ENCODE peak calls at places on chromosome 16, in four cellular contexts. G, A, J and R are unnamed samples.

GRCh38 chr16:62903961-62904502 is 867.8 kb upstream of the CDH8 start:
- DNase-seq in G (no peak), A (no peak), J (no peak), R (no peak)

GRCh38 chr16:9047689-9048301 is 43.6 kb upstream of the HAPSTR1 start:
- DNase-seq in G (peak), A (peak), J (peak), R (peak)

GRCh38 chr16:70747703-70748631 is 53.0 kb downstream of the VAC14 start:
- DNase-seq in G (no peak), A (no peak), J (peak), R (no peak)

GRCh38 chr16:85659805-85660511 is 28.8 kb downstream of the GINS2 start:
- DNase-seq in G (peak), A (peak), J (peak), R (peak)

GRCh38 chr16:51657844-51658243 is 506.8 kb upstream of the SALL1 start:
- DNase-seq in G (no peak), A (no peak), J (no peak), R (no peak)

GRCh38 chr16:80167657-80168056 is 373.1 kb upstream of the DYNLRB2 start:
- DNase-seq in G (no peak), A (no peak), J (no peak), R (no peak)

GRCh38 chr16:29736112-29736511 is 9.7 kb downstream of the C16orf54 start:
- DNase-seq in G (no peak), A (no peak), J (no peak), R (no peak)

GRCh38 chr16:27748868-27749546 is 199.1 kb downstream of the KATNIP start:
- DNase-seq in G (no peak), A (no peak), J (no peak), R (peak)

GRCh38 chr16:75702247-75702646 is 986 bp upstream of the DUXB start:
- DNase-seq in G (no peak), A (no peak), J (no peak), R (no peak)

GRCh38 chr16:71883193-71883848 is 661 bp downstream of the ZNF821 start:
- DNase-seq in G (peak), A (peak), J (peak), R (peak)

GRCh38 chr16:6104423-6104822 is 1006.8 kb upstream of the EEF2KMT start:
- DNase-seq in G (no peak), A (no peak), J (no peak), R (no peak)

GRCh38 chr16:30060354-30061194 is 5.0 kb upstream of the ALDOA start:
- DNase-seq in G (no peak), A (no peak), J (no peak), R (no peak)

GRCh38 chr16:53773150-53773846 is 69.3 kb downstream of the FTO start:
- DNase-seq in G (no peak), A (no peak), J (no peak), R (no peak)

GRCh38 chr16:10385725-10386516 is at the start of gene ATF7IP2:
- DNase-seq in G (peak), A (peak), J (peak), R (peak)

GRCh38 chr16:13915033-13915635 is 4.8 kb upstream of the ERCC4 start:
- DNase-seq in G (no peak), A (no peak), J (no peak), R (no peak)

GRCh38 chr16:86449377-86450095 is 60.8 kb upstream of the FOXF1 start:
- DNase-seq in G (no peak), A (no peak), J (no peak), R (no peak)

GRCh38 chr16:74997042-74997491 is 1.8 kb upstream of the ZNRF1 start:
- DNase-seq in G (no peak), A (no peak), J (no peak), R (no peak)

GRCh38 chr16:84922351-84923135 is 88.8 kb downstream of the ZDHHC7 start:
- DNase-seq in G (no peak), A (peak), J (peak), R (no peak)

GRCh38 chr16:28136751-28137434 is 73.4 kb upstream of the GSG1L start:
- DNase-seq in G (no peak), A (no peak), J (no peak), R (no peak)

GRCh38 chr16:70267516-70267915 is 15.8 kb upstream of the EXOSC6 start:
- DNase-seq in G (no peak), A (peak), J (no peak), R (peak)

GRCh38 chr16:21568502-21569189 is 30.7 kb upstream of the METTL9 start:
- DNase-seq in G (no peak), A (no peak), J (no peak), R (no peak)

GRCh38 chr16:68645494-68646388 is 631 bp downstream of the CDH3 start:
- DNase-seq in G (no peak), A (peak), J (no peak), R (no peak)

GRCh38 chr16:85661131-85662035 is 27.4 kb downstream of the GINS2 start:
- DNase-seq in G (no peak), A (no peak), J (peak), R (no peak)

GRCh38 chr16:73546351-73546845 is 498.5 kb upstream of the ZFHX3 start:
- DNase-seq in G (no peak), A (no peak), J (no peak), R (no peak)

GRCh38 chr16:5428932-5429331 is 331.3 kb upstream of the EEF2KMT start:
- DNase-seq in G (no peak), A (no peak), J (no peak), R (no peak)

GRCh38 chr16:29765167-29766032 is 12.7 kb upstream of the ZG16 start:
- DNase-seq in G (no peak), A (no peak), J (peak), R (peak)

GRCh38 chr16:76947694-76948093 is 243.3 kb upstream of the MON1B start:
- DNase-seq in G (no peak), A (no peak), J (no peak), R (no peak)

GRCh38 chr16:85550422-85551318 is 62.5 kb upstream of the GSE1 start:
- DNase-seq in G (no peak), A (no peak), J (no peak), R (no peak)

GRCh38 chr16:79712273-79712672 is 111.7 kb upstream of the MAF start:
- DNase-seq in G (no peak), A (no peak), J (no peak), R (no peak)

GRCh38 chr16:52552643-52553042 is 5.7 kb upstream of the TOX3 start:
- DNase-seq in G (no peak), A (no peak), J (no peak), R (no peak)

GRCh38 chr16:66904846-66905632 is 13.6 kb downstream of the CDH16 start:
- DNase-seq in G (no peak), A (no peak), J (peak), R (peak)

GRCh38 chr16:11094075-11094593 is 149.8 kb downstream of the CLEC16A start:
- DNase-seq in G (peak), A (no peak), J (no peak), R (no peak)

GRCh38 chr16:2038359-2039285 is 9.0 kb downstream of the NTHL1 start:
- DNase-seq in G (no peak), A (no peak), J (peak), R (no peak)

GRCh38 chr16:24850289-24850931 is 4.6 kb downstream of the SLC5A11 start:
- DNase-seq in G (no peak), A (no peak), J (no peak), R (no peak)

GRCh38 chr16:29974291-29975133 is 844 bp downstream of the TAOK2 start:
- DNase-seq in G (no peak), A (no peak), J (peak), R (peak)

GRCh38 chr16:3047387-3047720 is 993 bp downstream of the MMP25 start:
- DNase-seq in G (no peak), A (no peak), J (no peak), R (no peak)

GRCh38 chr16:48234630-48235029 is 9.5 kb upstream of the LONP2 start:
- DNase-seq in G (no peak), A (no peak), J (no peak), R (no peak)

GRCh38 chr16:29905668-29906067 is 5.4 kb downstream of the ASPHD1 start:
- DNase-seq in G (no peak), A (no peak), J (no peak), R (no peak)

GRCh38 chr16:74603848-74604247 is 3.1 kb downstream of the GLG1 start:
- DNase-seq in G (no peak), A (no peak), J (no peak), R (no peak)